ENCODE peak calls at places on chromosomes 1 and 21, in four cellular contexts. C, W, F and K are unnamed samples.

GRCh38 chr1:47325530-47325929 is 8.1 kb upstream of the CMPK1 start:
- DNase-seq in W (no peak), F (no peak), C (peak), K (no peak)

GRCh38 chr1:2136836-2137235 is 57.7 kb downstream of the FAAP20 start:
- DNase-seq in F (no peak), W (no peak), C (no peak), K (no peak)

GRCh38 chr1:166675213-166675612 is 164.1 kb upstream of the POGK start:
- DNase-seq in W (no peak), C (peak), F (no peak), K (no peak)

GRCh38 chr1:94418664-94419655 is 771 bp downstream of the ABCD3 start:
- DNase-seq in F (no peak), C (peak), W (no peak), K (peak)

GRCh38 chr1:19665456-19666138 is 922 bp downstream of the HTR6 start:
- DNase-seq in C (no peak), F (no peak), W (no peak), K (no peak)

GRCh38 chr1:57327331-57327730 is 96.5 kb downstream of the DAB1 start:
- DNase-seq in F (no peak), C (no peak), W (no peak), K (no peak)

GRCh38 chr21:27636671-27637070 is 669.8 kb upstream of the ADAMTS5 start:
- DNase-seq in W (no peak), F (no peak), C (no peak), K (peak)

GRCh38 chr1:36354486-36354885 is 31.0 kb upstream of the EVA1B start:
- DNase-seq in F (no peak), C (no peak), W (no peak), K (no peak)

GRCh38 chr1:205907794-205908193 is 35.5 kb downstream of the SLC26A9 start:
- DNase-seq in C (peak), F (no peak), W (no peak), K (no peak)

GRCh38 chr1:204746838-204747442 is 61.4 kb upstream of the LRRN2 start:
- DNase-seq in C (peak), W (peak), F (peak), K (no peak)

GRCh38 chr1:54499097-54500029 is 48.7 kb upstream of the ACOT11 start:
- DNase-seq in W (no peak), F (peak), C (peak), K (no peak)